ENCODE peak calls at places on chromosomes 16 and 17, in five cellular contexts. O, F, A, E and L are unnamed samples.
A peak's percentile ranks its signal among the peaks of the same experiment; 100 is the strongest.

GRCh38 chr17:81991684-81992513 is 14.5 kb downstream of the ASPSCR1 start:
- DNase-seq in O (peak; percentile 22), A (peak; percentile 45), F (peak; percentile 66), E (peak; percentile 36), L (peak; percentile 84)

GRCh38 chr17:8988263-8988662 is 22.8 kb upstream of the PIK3R5 start:
- DNase-seq in A (no peak), F (no peak), E (no peak), O (no peak), L (no peak)

GRCh38 chr17:20988896-20989295 is 53.9 kb downstream of the USP22 start:
- DNase-seq in E (no peak), F (no peak), A (no peak), O (no peak), L (no peak)

GRCh38 chr17:41026668-41027471 is at the start of gene KRTAP1-5:
- DNase-seq in F (no peak), E (peak; percentile 79), O (peak; percentile 88), A (no peak), L (peak; percentile 49)

GRCh38 chr16:11224894-11225676 is 30.9 kb downstream of the SOCS1 start:
- DNase-seq in O (no peak), A (no peak), F (no peak), E (peak; percentile 41), L (no peak)

GRCh38 chr16:15452456-15452855 is 18.1 kb downstream of the BMERB1 start:
- DNase-seq in E (no peak), A (no peak), F (no peak), O (no peak), L (no peak)

GRCh38 chr17:12227547-12227946 is 206.9 kb downstream of the MAP2K4 start:
- DNase-seq in O (no peak), A (no peak), E (no peak), F (no peak), L (no peak)

GRCh38 chr16:87851601-87852000 is 17.7 kb downstream of the SLC7A5 start:
- DNase-seq in F (peak; percentile 35), A (no peak), E (no peak), O (no peak), L (no peak)

GRCh38 chr16:13436641-13437423 is 483.1 kb upstream of the ERCC4 start:
- DNase-seq in F (no peak), A (no peak), O (peak; percentile 69), E (no peak), L (peak; percentile 2)

GRCh38 chr17:1495265-1495664 is 2.8 kb upstream of the MYO1C start:
- DNase-seq in A (peak; percentile 57), O (no peak), F (no peak), E (no peak), L (no peak)

GRCh38 chr17:2049333-2050245 is 5.3 kb upstream of the HIC1 start:
- DNase-seq in E (peak; percentile 85), A (peak; percentile 82), F (peak; percentile 95), O (peak; percentile 75), L (peak; percentile 49)

GRCh38 chr17:16938031-16938430 is 33.9 kb downstream of the TNFRSF13B start:
- DNase-seq in A (no peak), O (no peak), E (no peak), F (no peak), L (no peak)

GRCh38 chr16:22424161-22424937 is 49.9 kb upstream of the CDR2 start:
- DNase-seq in O (peak; percentile 63), F (no peak), E (no peak), A (peak; percentile 52), L (no peak)

GRCh38 chr17:34171245-34171818 is 83.8 kb upstream of the CCL2 start:
- DNase-seq in F (peak; percentile 57), A (peak; percentile 75), E (peak; percentile 70), O (peak; percentile 68), L (peak; percentile 44)

GRCh38 chr16:77063617-77064016 is 127.4 kb upstream of the MON1B start:
- DNase-seq in A (no peak), E (no peak), O (no peak), F (peak; percentile 26), L (no peak)

GRCh38 chr16:11370084-11370931 is 25.0 kb downstream of the RMI2 start:
- DNase-seq in F (no peak), E (peak; percentile 76), O (peak; percentile 71), A (no peak), L (no peak)

GRCh38 chr16:55911616-55912015 is 36.4 kb upstream of the CES5A start:
- DNase-seq in F (no peak), O (no peak), E (no peak), A (no peak), L (no peak)

GRCh38 chr17:60525347-60525623 is 757 bp downstream of the APPBP2 start:
- DNase-seq in A (no peak), E (no peak), F (peak; percentile 2), O (peak; percentile 8), L (peak; percentile 15)

GRCh38 chr17:18968945-18969887 is 17.3 kb downstream of the SLC5A10 start:
- DNase-seq in F (no peak), E (no peak), O (peak; percentile 34), A (no peak), L (peak; percentile 68)

GRCh38 chr16:15829460-15829859 is 27.4 kb downstream of the MYH11 start:
- DNase-seq in F (peak; percentile 44), E (peak; percentile 9), O (peak; percentile 0), A (peak; percentile 85), L (no peak)

DNA sequence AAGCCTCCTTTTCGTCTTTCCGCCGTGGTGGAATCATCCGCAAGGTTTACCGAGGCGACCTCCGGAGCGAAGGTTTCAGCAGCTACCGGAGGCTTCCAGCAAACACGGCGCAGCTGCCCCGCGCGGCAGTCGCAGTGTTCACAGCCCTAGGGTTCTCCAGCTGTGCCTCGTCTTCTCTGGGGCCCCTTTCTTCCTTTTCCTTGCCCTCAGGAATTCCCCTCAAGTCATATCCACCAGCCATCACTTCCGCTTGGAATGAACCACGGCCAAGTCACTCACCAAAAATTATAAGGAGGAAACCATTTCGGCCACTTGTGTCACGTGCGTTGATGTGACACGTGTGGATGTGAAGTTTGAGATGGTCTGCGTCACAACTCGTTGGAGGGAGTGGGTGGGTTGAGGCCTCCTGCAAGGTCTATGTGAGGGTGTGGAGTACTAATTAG is 636 bp upstream of the ERN1 start:
- DNase-seq in F (no peak), A (peak; percentile 54), E (peak; percentile 70), O (peak; percentile 69), L (peak; percentile 74)
- H3K4me3 ChIP-seq in F (peak overlapping the region; percentile 29), A (peak overlapping the region; percentile 92), E (peak overlapping the region; percentile 75), O (peak overlapping the region; percentile 47), L (peak overlapping the region; percentile 64)

GRCh38 chr17:58085039-58085715 is 2.0 kb downstream of the DYNLL2 start:
- DNase-seq in O (no peak), E (no peak), A (no peak), F (no peak), L (no peak)
- H3K4me3 ChIP-seq in O (peak overlapping the region; percentile 88), E (peak overlapping the region; percentile 87), A (peak overlapping the region; percentile 96), F (peak overlapping the region; percentile 97), L (no peak overlapping the region)

DNA sequence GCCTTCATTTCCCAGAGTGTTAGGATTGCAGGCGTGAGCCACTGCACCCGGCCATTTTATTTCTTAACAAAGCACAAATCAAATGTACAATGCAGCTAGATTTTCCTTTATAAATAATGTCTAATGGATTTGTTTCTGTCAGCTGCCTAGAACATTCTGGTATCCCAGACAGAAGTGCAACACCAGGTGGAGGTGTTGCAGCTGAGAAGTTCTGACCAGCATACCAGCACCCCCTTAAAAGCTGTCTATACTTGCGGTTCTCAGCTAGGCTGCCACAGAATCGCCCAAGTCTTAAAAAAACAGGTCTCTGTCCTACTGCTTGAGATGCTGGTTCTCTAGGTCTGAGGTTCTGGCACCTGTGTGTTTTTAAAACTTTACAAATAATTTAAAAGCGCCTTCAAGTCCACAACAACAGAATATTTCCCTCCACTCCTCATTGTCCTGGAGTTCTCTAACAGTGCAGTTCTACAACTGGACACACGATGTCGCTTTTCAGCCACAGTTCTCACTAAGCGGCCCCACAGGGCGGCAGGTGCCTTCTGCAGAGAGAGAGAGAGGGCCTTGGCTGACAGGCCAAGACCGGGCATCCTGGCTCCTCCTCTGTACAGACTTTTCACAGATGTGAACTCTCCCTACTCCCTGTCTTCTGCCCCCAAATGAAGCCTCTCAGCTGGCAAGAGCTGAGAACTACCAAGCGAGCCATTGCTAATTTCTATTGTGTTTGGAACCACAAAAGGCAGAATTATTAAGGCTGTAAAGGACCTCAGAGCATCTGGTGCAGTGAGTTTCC is 32.6 kb upstream of the MEOX1 start:
- DNase-seq in A (peak; percentile 80), F (peak; percentile 94), E (peak; percentile 90), O (peak; percentile 77), L (peak; percentile 72)
- H3K4me3 ChIP-seq in A (no peak overlapping the region), F (no peak overlapping the region), E (no peak overlapping the region), O (no peak overlapping the region), L (no peak overlapping the region)

DNA sequence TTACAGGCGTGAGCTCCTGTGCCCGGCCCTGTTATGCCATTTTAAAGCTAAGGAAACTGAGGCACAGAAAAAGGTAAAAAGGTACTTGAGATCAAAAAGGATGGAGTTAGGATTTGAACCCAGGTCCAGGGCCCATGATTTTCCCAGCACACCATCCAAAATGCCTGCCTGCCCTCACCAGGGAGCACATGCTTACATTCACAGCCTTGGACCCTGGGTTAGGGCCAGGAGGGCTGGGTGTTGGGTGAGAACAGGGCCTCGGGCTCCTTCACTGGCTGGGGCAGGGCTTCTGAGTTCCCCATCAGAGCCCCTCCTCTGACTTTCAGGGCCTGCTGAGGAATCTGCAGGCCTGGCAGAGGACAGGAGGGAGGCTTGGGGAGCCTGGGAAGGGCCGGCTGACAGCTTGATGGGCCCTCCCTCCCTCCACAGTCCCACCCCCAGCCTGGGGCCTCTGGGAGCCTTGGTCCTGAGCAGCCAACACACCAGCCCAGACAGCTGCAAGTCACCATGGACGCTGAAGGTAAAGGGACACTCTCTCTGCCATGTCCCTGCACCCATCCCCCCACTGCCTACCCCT is at the start of gene QPRT:
- DNase-seq in A (no peak), E (peak; percentile 79), F (peak; percentile 87), O (peak; percentile 67), L (no peak)
- H3K4me3 ChIP-seq in A (no peak within 1 kb of the TSS), E (peak within 1 kb of the TSS; percentile 69), F (peak within 1 kb of the TSS; percentile 59), O (peak within 1 kb of the TSS; percentile 55), L (no peak within 1 kb of the TSS)

DNA sequence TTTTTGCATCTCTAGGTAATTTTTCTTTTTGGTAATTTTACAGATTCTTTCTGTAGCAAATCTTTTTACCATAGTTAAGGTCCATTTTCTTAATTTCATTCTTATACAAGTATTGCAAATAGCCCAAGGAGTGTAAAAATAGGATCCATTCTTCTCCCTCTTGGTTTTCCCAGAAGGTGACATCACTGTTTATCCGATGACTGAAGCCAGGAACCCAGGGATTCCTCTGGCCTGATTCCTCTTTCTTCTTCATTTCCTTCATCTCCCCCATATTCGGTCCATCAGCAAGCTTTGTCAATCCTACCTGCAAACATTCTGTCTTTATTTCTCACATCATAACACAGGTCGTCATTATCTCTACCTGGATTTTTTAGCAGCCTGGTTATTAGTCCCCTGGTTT is 5.3 kb downstream of the RBBP6 start:
- DNase-seq in O (peak; percentile 46), E (no peak), F (no peak), A (no peak), L (no peak)
- H3K4me3 ChIP-seq in O (no peak overlapping the region), E (no peak overlapping the region), F (peak overlapping the region; percentile 4), A (no peak overlapping the region), L (no peak overlapping the region)

GRCh38 chr17:80474231-80474932 is 2.0 kb downstream of the NPTX1 start:
- DNase-seq in F (peak; percentile 67), E (peak; percentile 48), A (no peak), O (peak; percentile 41), L (no peak)
- H3K4me3 ChIP-seq in F (peak overlapping the region; percentile 54), E (no peak overlapping the region), A (no peak overlapping the region), O (no peak overlapping the region), L (no peak overlapping the region)